ENCODE peak calls at places on chromosomes 5 and 9, in six cellular contexts. R is psoas muscle; E is GM23338; L is CD4-positive, alpha-beta memory T cell; Y is naive thymus-derived CD4-positive, alpha-beta T cell; A is cardiac muscle cell. O is an unnamed sample.

GRCh38 chr5:62431735-62432617 is 19.4 kb downstream of the IPO11 start:
- DNase-seq in Y (no peak), L (no peak), R (no peak), E (no peak), A (no peak), O (no peak)

GRCh38 chr5:71830626-71831539 is 111.8 kb downstream of the CARTPT start:
- DNase-seq in Y (no peak), A (peak; percentile 76), E (peak; percentile 32), R (peak; percentile 61), L (no peak), O (peak; percentile 59)

GRCh38 chr5:95731571-95732554 is 727 bp downstream of the RHOBTB3 start:
- DNase-seq in A (peak; percentile 60), E (peak; percentile 74), R (peak; percentile 56), L (peak; percentile 45), Y (peak; percentile 41), O (peak; percentile 69)

GRCh38 chr9:25861416-25861815 is 183.2 kb upstream of the TUSC1 start:
- DNase-seq in Y (no peak), R (no peak), A (no peak), E (no peak), L (no peak), O (no peak)

GRCh38 chr5:1467341-1468246 is 22.4 kb upstream of the SLC6A3 start:
- DNase-seq in L (no peak), A (no peak), E (no peak), Y (no peak), R (no peak), O (no peak)

GRCh38 chr5:67746103-67746502 is 469.5 kb upstream of the PIK3R1 start:
- DNase-seq in A (no peak), E (no peak), Y (no peak), R (no peak), L (no peak), O (no peak)

GRCh38 chr5:132198571-132198970 is 29.1 kb downstream of the P4HA2 start:
- DNase-seq in L (no peak), Y (no peak), A (no peak), R (no peak), E (no peak), O (no peak)

GRCh38 chr5:159915913-159916840 is at the start of gene ADRA1B:
- DNase-seq in L (no peak), Y (peak; percentile 16), R (peak; percentile 77), E (peak; percentile 86), A (peak; percentile 91), O (peak; percentile 76)

GRCh38 chr5:77390795-77391194 is 101.3 kb downstream of the WDR41 start:
- DNase-seq in A (no peak), R (no peak), E (no peak), Y (no peak), L (no peak), O (no peak)

GRCh38 chr9:17349816-17350215 is 215.0 kb downstream of the CNTLN start:
- DNase-seq in A (no peak), R (no peak), L (no peak), Y (no peak), E (no peak), O (no peak)

GRCh38 chr5:132681983-132682382 is 8.2 kb downstream of the IL4 start:
- DNase-seq in L (no peak), A (no peak), E (no peak), Y (no peak), R (no peak), O (no peak)

GRCh38 chr9:2872307-2872940 is 28.5 kb upstream of the PUM3 start:
- DNase-seq in Y (peak; percentile 39), R (no peak), L (no peak), E (peak; percentile 52), A (peak; percentile 58), O (no peak)

GRCh38 chr5:37838152-37838932 is 1.5 kb downstream of the GDNF start:
- DNase-seq in E (peak; percentile 79), R (no peak), Y (no peak), A (peak; percentile 39), L (no peak), O (no peak)

GRCh38 chr9:89254773-89255125 is 56.2 kb upstream of the CKS2 start:
- DNase-seq in E (no peak), Y (no peak), L (no peak), A (no peak), R (no peak), O (no peak)

GRCh38 chr5:80541392-80541791 is 28.7 kb downstream of the ANKRD34B start:
- DNase-seq in E (no peak), L (no peak), R (no peak), Y (no peak), A (no peak), O (no peak)

GRCh38 chr5:52743970-52744369 is 43.7 kb upstream of the ITGA1 start:
- DNase-seq in L (peak; percentile 59), A (no peak), R (no peak), E (peak; percentile 14), Y (peak; percentile 36), O (no peak)

GRCh38 chr9:120619751-120620655 is 40.0 kb upstream of the CDK5RAP2 start:
- DNase-seq in A (peak; percentile 75), R (no peak), E (peak; percentile 84), Y (peak; percentile 53), L (peak; percentile 55), O (no peak)

GRCh38 chr9:7053903-7054302 is 296.1 kb downstream of the KDM4C start:
- DNase-seq in E (peak; percentile 24), L (no peak), Y (no peak), R (no peak), A (no peak), O (no peak)

GRCh38 chr5:98602534-98603112 is 170.8 kb upstream of the RGMB start:
- DNase-seq in E (no peak), L (no peak), A (no peak), R (no peak), Y (no peak), O (no peak)

GRCh38 chr5:173453167-173453566 is 125.0 kb upstream of the STC2 start:
- DNase-seq in E (no peak), A (no peak), Y (no peak), L (no peak), R (no peak), O (no peak)

GRCh38 chr5:126354012-126354856 is 69.0 kb upstream of the GRAMD2B start:
- DNase-seq in A (peak; percentile 57), Y (peak; percentile 52), R (no peak), L (no peak), E (peak; percentile 45), O (no peak)

GRCh38 chr9:76314321-76314720 is 79.9 kb downstream of the RFK start:
- DNase-seq in A (no peak), R (no peak), E (no peak), L (no peak), Y (no peak), O (no peak)

GRCh38 chr9:98575379-98576346 is 133.1 kb downstream of the GABBR2 start:
- DNase-seq in L (no peak), E (no peak), R (no peak), A (no peak), Y (no peak), O (no peak)

GRCh38 chr5:173645437-173645807 is 29.0 kb upstream of the BOD1 start:
- DNase-seq in E (peak; percentile 69), A (peak; percentile 73), R (no peak), L (no peak), Y (no peak), O (peak; percentile 60)

GRCh38 chr9:129278391-129279237 is 100.6 kb upstream of the IER5L start:
- DNase-seq in E (peak; percentile 71), A (no peak), Y (no peak), R (no peak), L (no peak), O (peak; percentile 46)

GRCh38 chr9:136185596-136185995 is 19.3 kb downstream of the LHX3 start:
- DNase-seq in L (no peak), R (no peak), E (no peak), A (no peak), Y (no peak), O (no peak)

GRCh38 chr5:135626636-135627035 is 47.8 kb upstream of the CXCL14 start:
- DNase-seq in A (no peak), Y (no peak), R (no peak), L (no peak), E (no peak), O (no peak)

GRCh38 chr5:135625961-135626360 is 47.2 kb upstream of the CXCL14 start:
- DNase-seq in L (no peak), E (no peak), R (no peak), Y (no peak), A (no peak), O (no peak)

GRCh38 chr5:135625061-135625460 is 46.3 kb upstream of the CXCL14 start:
- DNase-seq in L (no peak), E (no peak), R (no peak), Y (no peak), A (no peak), O (no peak)

GRCh38 chr5:135623186-135623715 is 44.5 kb upstream of the CXCL14 start:
- DNase-seq in Y (no peak), R (no peak), E (no peak), L (no peak), A (no peak), O (no peak)

GRCh38 chr5:135625486-135625885 is 46.7 kb upstream of the CXCL14 start:
- DNase-seq in A (no peak), R (no peak), E (no peak), L (no peak), Y (no peak), O (no peak)
- H3K27ac ChIP-seq in A (no peak overlapping the region), R (no peak overlapping the region), E (no peak overlapping the region), L (no peak overlapping the region), Y (no peak overlapping the region), O (no peak overlapping the region)

GRCh38 chr5:10559151-10559550 is 4.7 kb upstream of the ANKRD33B start:
- DNase-seq in L (no peak), A (no peak), R (no peak), Y (no peak), E (no peak), O (no peak)
- H3K27me3 ChIP-seq in L (no peaks in the 10 kb centered on the region), A (no peaks in the 10 kb centered on the region), R (no peaks in the 10 kb centered on the region), Y (no peaks in the 10 kb centered on the region), E (peaks cover 44% of the 10 kb centered on the region), O (peaks cover 20% of the 10 kb centered on the region)

GRCh38 chr9:105511486-105511885 is 46.4 kb upstream of the FKTN start:
- DNase-seq in R (no peak), E (no peak), A (no peak), L (no peak), Y (no peak), O (no peak)
- H3K27ac ChIP-seq in R (no peak overlapping the region), E (no peak overlapping the region), A (no peak overlapping the region), L (no peak overlapping the region), Y (no peak overlapping the region), O (no peak overlapping the region)

DNA sequence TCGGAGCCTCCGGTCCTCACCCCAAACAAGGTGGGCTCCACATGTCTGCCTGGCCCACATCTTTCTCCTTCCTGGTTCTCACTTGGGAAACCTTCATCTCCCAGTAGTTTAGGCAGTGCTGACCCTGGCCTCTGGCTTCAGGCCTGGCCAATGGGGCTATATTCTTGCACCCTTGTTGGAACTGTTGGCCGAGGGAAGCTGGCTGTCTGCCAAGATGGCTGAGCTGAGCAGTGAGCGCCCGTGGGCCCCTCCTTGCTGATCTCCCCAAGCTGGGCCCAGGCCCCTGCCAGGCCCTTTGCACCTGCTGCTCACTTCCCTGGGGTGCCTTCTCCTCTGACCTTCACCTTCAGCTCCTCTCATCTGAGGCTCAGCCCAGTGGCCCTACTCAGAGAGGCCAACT is 31.3 kb downstream of the TSPAN17 start:
- DNase-seq in L (no peak), R (no peak), E (no peak), Y (no peak), A (no peak), O (no peak)
- H3K27me3 ChIP-seq in L (peaks cover 9% of the 10 kb centered on the region), R (peaks cover 2% of the 10 kb centered on the region), E (peaks cover 22% of the 10 kb centered on the region), Y (no peaks in the 10 kb centered on the region), A (peaks cover 9% of the 10 kb centered on the region), O (peaks cover 57% of the 10 kb centered on the region)

O was measured in lower lobe of right lung.